ENCODE peak calls at places on chromosomes 13 and 19, in seven cellular contexts. D is SK-N-SH, U is K562, J is GM12878, V is HepG2, Z is H1, G is GM12892. C is an unnamed sample.

GRCh38 chr19:1805401-1806183 is 6.5 kb downstream of the ATP8B3 start:
- DNase-seq in D (no peak), U (no peak), J (no peak), V (no peak), Z (no peak), G (no peak), C (no peak)

GRCh38 chr19:40163541-40164129 is 27.6 kb upstream of the MAP3K10 start:
- DNase-seq in D (no peak), U (no peak), J (no peak), V (no peak), Z (no peak), G (no peak), C (no peak)

GRCh38 chr19:49573451-49573850 is 6.9 kb downstream of the NOSIP start:
- DNase-seq in D (no peak), U (no peak), J (no peak), V (no peak), Z (no peak), G (no peak), C (no peak)

GRCh38 chr13:90591927-90592268 is 755.6 kb upstream of the MIR17HG start:
- DNase-seq in D (no peak), U (peak; percentile 23), J (no peak), V (peak; percentile 3), Z (no peak), G (no peak), C (no peak)

GRCh38 chr19:40594251-40594650 is 6.9 kb upstream of the LTBP4 start:
- DNase-seq in D (peak; percentile 56), U (no peak), J (no peak), V (no peak), Z (peak; percentile 55), G (no peak), C (no peak)

GRCh38 chr13:42681394-42681793 is 100.0 kb upstream of the FAM216B start:
- DNase-seq in D (no peak), U (no peak), J (no peak), V (no peak), Z (no peak), G (no peak), C (no peak)

GRCh38 chr13:72295173-72295572 is 428.2 kb upstream of the DACH1 start:
- DNase-seq in D (no peak), U (no peak), J (no peak), V (no peak), Z (no peak), G (no peak), C (no peak)

GRCh38 chr19:489418-490196 is 6.7 kb upstream of the MADCAM1 start:
- DNase-seq in D (peak; percentile 70), U (no peak), J (no peak), V (peak; percentile 45), Z (peak; percentile 73), G (peak; percentile 54), C (no peak)

GRCh38 chr13:36675213-36675536 is 1.4 kb downstream of the SERTM1 start:
- DNase-seq in D (no peak), U (no peak), J (no peak), V (no peak), Z (peak; percentile 48), G (no peak), C (no peak)

GRCh38 chr19:43425567-43426392 is 11.1 kb downstream of the TEX101 start:
- DNase-seq in D (no peak), U (peak; percentile 15), J (no peak), V (no peak), Z (no peak), G (no peak), C (no peak)

GRCh38 chr13:110826861-110827672 is 87.8 kb downstream of the ANKRD10 start:
- DNase-seq in D (no peak), U (no peak), J (no peak), V (no peak), Z (no peak), G (no peak), C (no peak)

GRCh38 chr13:100608906-100609305 is 20.3 kb upstream of the GGACT start:
- DNase-seq in D (no peak), U (peak; percentile 75), J (peak; percentile 17), V (no peak), Z (no peak), G (peak; percentile 35), C (peak; percentile 64)

GRCh38 chr13:99041788-99042187 is 63.9 kb upstream of the DOCK9 start:
- DNase-seq in D (no peak), U (no peak), J (peak; percentile 76), V (no peak), Z (no peak), G (no peak), C (no peak)

GRCh38 chr19:56751078-56751489 is 79.5 kb upstream of the ZNF835 start:
- DNase-seq in D (peak; percentile 27), U (no peak), J (no peak), V (peak; percentile 56), Z (no peak), G (no peak), C (no peak)

GRCh38 chr19:33796164-33797100 is at the start of gene KCTD15:
- DNase-seq in D (peak; percentile 86), U (peak; percentile 61), J (no peak), V (no peak), Z (peak; percentile 84), G (no peak), C (no peak)

GRCh38 chr13:31209172-31209818 is 9.5 kb downstream of the B3GLCT start:
- DNase-seq in D (peak; percentile 83), U (no peak), J (no peak), V (no peak), Z (no peak), G (no peak), C (no peak)

GRCh38 chr13:113981201-113981605 is 7.3 kb upstream of the C13orf46 start:
- DNase-seq in D (no peak), U (no peak), J (no peak), V (no peak), Z (no peak), G (no peak), C (no peak)

GRCh38 chr13:98581971-98582702 is 5.2 kb upstream of the STK24 start:
- DNase-seq in D (no peak), U (no peak), J (no peak), V (no peak), Z (no peak), G (no peak), C (no peak)

GRCh38 chr13:40639226-40639681 is 27.2 kb downstream of the FOXO1 start:
- DNase-seq in D (no peak), U (peak; percentile 3), J (no peak), V (peak; percentile 14), Z (no peak), G (no peak), C (no peak)

GRCh38 chr13:114080739-114081561 is 51.5 kb downstream of the RASA3 start:
- DNase-seq in D (no peak), U (no peak), J (no peak), V (no peak), Z (no peak), G (no peak), C (no peak)

GRCh38 chr19:13037161-13037560 is 41.9 kb downstream of the NFIX start:
- DNase-seq in D (no peak), U (no peak), J (no peak), V (no peak), Z (no peak), G (no peak), C (no peak)

GRCh38 chr13:41222259-41222852 is 28.0 kb upstream of the KBTBD7 start:
- DNase-seq in D (peak; percentile 62), U (peak; percentile 58), J (peak; percentile 34), V (peak; percentile 50), Z (peak; percentile 62), G (peak; percentile 27), C (peak; percentile 32)

GRCh38 chr19:18792661-18793060 is 1.6 kb upstream of the COMP start:
- DNase-seq in D (no peak), U (no peak), J (no peak), V (no peak), Z (no peak), G (no peak), C (no peak)

GRCh38 chr19:888615-889385 is 4.2 kb downstream of the MED16 start:
- DNase-seq in D (no peak), U (peak; percentile 87), J (no peak), V (no peak), Z (no peak), G (no peak), C (no peak)

GRCh38 chr19:2853015-2853606 is 11.8 kb downstream of the ZNF555 start:
- DNase-seq in D (no peak), U (no peak), J (no peak), V (no peak), Z (no peak), G (no peak), C (no peak)

GRCh38 chr13:47136659-47136975 is 239.8 kb upstream of the HTR2A start:
- DNase-seq in D (no peak), U (no peak), J (no peak), V (no peak), Z (no peak), G (no peak), C (no peak)

GRCh38 chr13:110330491-110331001 is 23.5 kb downstream of the COL4A2 start:
- DNase-seq in D (no peak), U (no peak), J (no peak), V (no peak), Z (no peak), G (no peak), C (no peak)

GRCh38 chr13:20118268-20119140 is 42.3 kb downstream of the GJA3 start:
- DNase-seq in D (peak; percentile 71), U (peak; percentile 41), J (no peak), V (no peak), Z (no peak), G (peak; percentile 45), C (no peak)

GRCh38 chr13:65965496-65965895 is 1264.6 kb downstream of the PCDH9 start:
- DNase-seq in D (no peak), U (no peak), J (no peak), V (no peak), Z (no peak), G (no peak), C (no peak)

DNA sequence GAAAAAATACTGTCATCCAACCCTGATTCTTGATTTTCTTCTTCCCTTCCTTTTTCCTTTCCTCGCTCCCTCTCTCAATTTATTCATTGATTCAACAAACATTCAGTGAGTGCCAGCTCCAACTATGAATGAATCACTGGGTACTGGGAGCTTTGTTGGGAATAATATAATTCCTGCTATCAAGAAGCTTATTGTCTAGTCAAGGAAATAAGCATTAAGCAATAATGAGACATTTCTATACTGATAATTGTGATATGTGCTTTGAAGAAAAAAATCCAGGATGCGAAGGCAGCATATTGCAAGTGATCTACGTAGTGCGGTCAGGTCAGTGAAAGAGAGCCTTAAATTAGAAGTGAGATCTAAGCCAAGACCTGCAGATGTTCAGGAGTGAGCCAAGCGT is 253.6 kb downstream of the LHFPL6 start:
- DNase-seq in D (no peak), U (no peak), J (no peak), V (no peak), Z (no peak), G (no peak), C (no peak)
- TF ChIP-seq TAF1 in D (no peak), U (no peak), J (no peak), V (no peak), Z (no peak), G (no peak), C (no peak)

GRCh38 chr13:23141964-23142363 is 38.8 kb upstream of the SGCG start:
- DNase-seq in D (no peak), U (no peak), J (no peak), V (no peak), Z (no peak), G (no peak), C (no peak)
- TF ChIP-seq POLR2AphosphoS5 in D (no peak), U (no peak), J (no peak), V (no peak), Z (no peak), G (no peak), C (no peak)

GRCh38 chr13:108315273-108315672 is 45.8 kb downstream of the TNFSF13B start:
- DNase-seq in D (no peak), U (peak; percentile 8), J (peak; percentile 5), V (no peak), Z (no peak), G (no peak), C (no peak)
- TF ChIP-seq TAF1 in D (no peak), U (no peak), J (no peak), V (no peak), Z (no peak), G (no peak), C (no peak)

GRCh38 chr19:30402790-30403189 is 30.6 kb downstream of the ZNF536 start:
- DNase-seq in D (no peak), U (no peak), J (no peak), V (no peak), Z (peak; percentile 42), G (no peak), C (no peak)
- TF ChIP-seq POLR2AphosphoS5 in D (no peak), U (no peak), J (no peak), V (no peak), Z (no peak), G (no peak), C (no peak)